ENCODE peak calls at places on chromosomes 3 and 15, in six cellular contexts. One of them, this sample, is unnamed.

GRCh38 chr3:88263417-88264116 is 113.8 kb downstream of the C3orf38 start:
- DNase-seq in IMR-90: no peak
- DNase-seq in mesenchymal stem cell: peak; percentile 1
- DNase-seq in H1: no peak
- DNase-seq in neuronal stem cell: no peak
- DNase-seq in H9: no peak
- DNase-seq in this sample: no peak

GRCh38 chr15:56286213-56286612 is 42.5 kb upstream of the RFX7 start:
- DNase-seq in IMR-90: no peak
- DNase-seq in mesenchymal stem cell: no peak
- DNase-seq in H1: no peak
- DNase-seq in neuronal stem cell: no peak
- DNase-seq in H9: no peak
- DNase-seq in this sample: peak; percentile 6

GRCh38 chr3:106610362-106610997 is 741.7 kb upstream of the CBLB start:
- DNase-seq in IMR-90: peak; percentile 53
- DNase-seq in mesenchymal stem cell: no peak
- DNase-seq in H1: no peak
- DNase-seq in neuronal stem cell: no peak
- DNase-seq in H9: no peak
- DNase-seq in this sample: no peak

GRCh38 chr3:125280966-125281365 is 68.4 kb upstream of the SLC12A8 start:
- DNase-seq in IMR-90: peak; percentile 49
- DNase-seq in mesenchymal stem cell: peak; percentile 37
- DNase-seq in H1: no peak
- DNase-seq in neuronal stem cell: no peak
- DNase-seq in H9: no peak
- DNase-seq in this sample: no peak

GRCh38 chr3:190597291-190597690 is 83.4 kb downstream of the IL1RAP start:
- DNase-seq in IMR-90: no peak
- DNase-seq in mesenchymal stem cell: no peak
- DNase-seq in H1: no peak
- DNase-seq in neuronal stem cell: no peak
- DNase-seq in H9: no peak
- DNase-seq in this sample: peak; percentile 12

GRCh38 chr3:193743702-193744047 is 150.7 kb downstream of the OPA1 start:
- DNase-seq in IMR-90: no peak
- DNase-seq in mesenchymal stem cell: no peak
- DNase-seq in H1: no peak
- DNase-seq in neuronal stem cell: no peak
- DNase-seq in H9: no peak
- DNase-seq in this sample: no peak

GRCh38 chr3:126567696-126568438 is 9.1 kb upstream of the C3orf22 start:
- DNase-seq in IMR-90: no peak
- DNase-seq in mesenchymal stem cell: no peak
- DNase-seq in H1: peak; percentile 45
- DNase-seq in neuronal stem cell: no peak
- DNase-seq in H9: peak; percentile 40
- DNase-seq in this sample: peak; percentile 42

GRCh38 chr3:152609891-152610290 is 225.0 kb upstream of the P2RY1 start:
- DNase-seq in IMR-90: no peak
- DNase-seq in mesenchymal stem cell: no peak
- DNase-seq in H1: no peak
- DNase-seq in neuronal stem cell: no peak
- DNase-seq in H9: peak; percentile 34
- DNase-seq in this sample: peak; percentile 15

GRCh38 chr3:65861718-65862117 is 177.0 kb downstream of the MAGI1 start:
- DNase-seq in IMR-90: no peak
- DNase-seq in mesenchymal stem cell: no peak
- DNase-seq in H1: no peak
- DNase-seq in neuronal stem cell: no peak
- DNase-seq in H9: no peak
- DNase-seq in this sample: no peak

GRCh38 chr3:132726341-132726823 is 4.2 kb upstream of the NPHP3 start:
- DNase-seq in IMR-90: peak; percentile 22
- DNase-seq in mesenchymal stem cell: peak; percentile 57
- DNase-seq in H1: no peak
- DNase-seq in neuronal stem cell: peak; percentile 48
- DNase-seq in H9: no peak
- DNase-seq in this sample: peak; percentile 57

DNA sequence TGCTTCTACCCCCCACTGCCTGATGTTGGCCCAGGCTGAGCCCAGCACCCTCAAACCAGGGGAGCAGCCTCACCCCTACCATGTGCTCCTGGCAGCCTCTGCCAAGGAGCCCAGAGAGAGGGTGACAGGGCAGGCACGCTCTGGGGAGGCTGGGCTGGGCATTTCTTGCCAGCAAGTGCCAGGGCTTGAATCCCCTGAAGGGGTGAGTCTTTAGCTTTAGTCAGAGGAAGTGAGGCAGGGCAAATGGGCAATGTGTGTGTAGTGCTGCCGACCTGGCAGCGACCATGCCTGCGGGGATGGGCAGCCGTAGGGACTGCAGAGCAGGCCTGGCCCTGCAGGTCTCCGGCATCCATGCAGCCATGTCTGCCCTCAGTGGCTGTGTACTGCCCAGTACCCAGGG is 18.1 kb downstream of the DUSP7 start:
- DNase-seq in IMR-90: no peak
- DNase-seq in mesenchymal stem cell: no peak
- DNase-seq in H1: no peak
- DNase-seq in neuronal stem cell: no peak
- DNase-seq in H9: no peak
- DNase-seq in this sample: no peak
- H2BK15ac ChIP-seq in IMR-90: no peak overlapping the region
- H2BK15ac ChIP-seq in mesenchymal stem cell: no peak overlapping the region
- H2BK15ac ChIP-seq in H1: no peak overlapping the region
- H2BK15ac ChIP-seq in neuronal stem cell: peak overlapping the region; percentile 98
- H2BK15ac ChIP-seq in H9: peak overlapping the region; percentile 34
- H2BK15ac ChIP-seq in this sample: no peak overlapping the region

GRCh38 chr15:33296856-33297255 is 13.9 kb upstream of the RYR3 start:
- DNase-seq in IMR-90: no peak
- DNase-seq in mesenchymal stem cell: no peak
- DNase-seq in H1: no peak
- DNase-seq in neuronal stem cell: no peak
- DNase-seq in H9: no peak
- DNase-seq in this sample: no peak

GRCh38 chr15:33292718-33293307 is 18.0 kb upstream of the RYR3 start:
- DNase-seq in IMR-90: peak; percentile 53
- DNase-seq in mesenchymal stem cell: peak; percentile 57
- DNase-seq in H1: peak; percentile 70
- DNase-seq in neuronal stem cell: peak; percentile 70
- DNase-seq in H9: peak; percentile 59
- DNase-seq in this sample: peak; percentile 80

GRCh38 chr15:33298631-33299030 is 12.1 kb upstream of the RYR3 start:
- DNase-seq in IMR-90: no peak
- DNase-seq in mesenchymal stem cell: no peak
- DNase-seq in H1: no peak
- DNase-seq in neuronal stem cell: no peak
- DNase-seq in H9: no peak
- DNase-seq in this sample: peak; percentile 65

GRCh38 chr15:33293619-33294309 is 17.0 kb upstream of the RYR3 start:
- DNase-seq in IMR-90: no peak
- DNase-seq in mesenchymal stem cell: no peak
- DNase-seq in H1: no peak
- DNase-seq in neuronal stem cell: no peak
- DNase-seq in H9: no peak
- DNase-seq in this sample: peak; percentile 53

DNA sequence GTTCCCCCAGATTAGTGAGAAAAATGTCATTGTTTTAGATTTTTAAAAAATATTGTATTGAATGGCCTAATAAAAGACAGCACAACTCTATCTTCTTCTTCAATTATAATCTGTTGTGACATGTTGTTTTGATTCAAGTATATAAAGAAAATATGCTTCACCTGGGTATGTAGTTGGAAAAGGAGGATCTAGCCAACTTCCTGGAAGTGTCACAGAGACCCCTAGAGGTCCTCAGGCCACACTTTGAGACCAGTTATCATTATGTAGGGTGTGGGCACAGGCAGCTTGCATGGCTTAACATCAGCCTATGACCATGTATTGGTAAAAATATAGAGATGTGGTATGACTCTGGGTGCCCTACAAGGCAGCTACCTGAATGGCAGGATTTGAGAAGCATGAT is 14.7 kb upstream of the RYR3 start:
- DNase-seq in IMR-90: no peak
- DNase-seq in mesenchymal stem cell: no peak
- DNase-seq in H1: no peak
- DNase-seq in neuronal stem cell: no peak
- DNase-seq in H9: no peak
- DNase-seq in this sample: peak; percentile 23
- H2BK5ac ChIP-seq in IMR-90: no peak overlapping the region
- H2BK5ac ChIP-seq in mesenchymal stem cell: no peak overlapping the region
- H2BK5ac ChIP-seq in H1: no peak overlapping the region
- H2BK5ac ChIP-seq in neuronal stem cell: no peak overlapping the region
- H2BK5ac ChIP-seq in H9: no peak overlapping the region
- H2BK5ac ChIP-seq in this sample: no peak overlapping the region

GRCh38 chr3:143163562-143163961 is 44.0 kb downstream of the CHST2 start:
- DNase-seq in IMR-90: no peak
- DNase-seq in mesenchymal stem cell: no peak
- DNase-seq in H1: no peak
- DNase-seq in neuronal stem cell: no peak
- DNase-seq in H9: no peak
- DNase-seq in this sample: no peak
- H2BK15ac ChIP-seq in IMR-90: no peak overlapping the region
- H2BK15ac ChIP-seq in mesenchymal stem cell: no peak overlapping the region
- H2BK15ac ChIP-seq in H1: no peak overlapping the region
- H2BK15ac ChIP-seq in neuronal stem cell: no peak overlapping the region
- H2BK15ac ChIP-seq in H9: no peak overlapping the region
- H2BK15ac ChIP-seq in this sample: no peak overlapping the region

GRCh38 chr15:34341922-34342736 is 807 bp downstream of the NOP10 start:
- DNase-seq in IMR-90: no peak
- DNase-seq in mesenchymal stem cell: no peak
- DNase-seq in H1: no peak
- DNase-seq in neuronal stem cell: no peak
- DNase-seq in H9: no peak
- DNase-seq in this sample: no peak
- H2BK5ac ChIP-seq in IMR-90: no peak overlapping the region
- H2BK5ac ChIP-seq in mesenchymal stem cell: no peak overlapping the region
- H2BK5ac ChIP-seq in H1: no peak overlapping the region
- H2BK5ac ChIP-seq in neuronal stem cell: no peak overlapping the region
- H2BK5ac ChIP-seq in H9: no peak overlapping the region
- H2BK5ac ChIP-seq in this sample: no peak overlapping the region

DNA sequence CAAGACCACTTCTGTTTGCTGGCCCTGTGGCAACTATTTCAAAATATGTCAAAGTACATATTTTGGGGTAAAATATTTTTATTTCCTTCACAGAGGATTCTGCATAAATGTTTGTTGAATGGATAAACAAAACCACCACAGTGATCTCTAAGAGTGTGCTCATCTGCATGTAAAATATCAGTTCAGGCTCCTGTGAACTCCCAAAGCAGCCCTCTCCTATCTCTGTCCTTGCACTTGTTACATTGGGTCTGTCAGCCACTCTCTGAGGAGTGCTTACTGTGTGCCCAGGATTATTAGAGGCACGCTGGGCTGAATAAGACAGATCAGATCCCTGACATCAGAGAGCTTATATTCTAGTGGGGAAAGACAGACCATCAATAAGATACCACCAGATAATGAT is 27.1 kb downstream of the IQCH start:
- DNase-seq in IMR-90: no peak
- DNase-seq in mesenchymal stem cell: no peak
- DNase-seq in H1: no peak
- DNase-seq in neuronal stem cell: no peak
- DNase-seq in H9: no peak
- DNase-seq in this sample: peak; percentile 19
- H2BK15ac ChIP-seq in IMR-90: no peak overlapping the region
- H2BK15ac ChIP-seq in mesenchymal stem cell: no peak overlapping the region
- H2BK15ac ChIP-seq in H1: no peak overlapping the region
- H2BK15ac ChIP-seq in neuronal stem cell: no peak overlapping the region
- H2BK15ac ChIP-seq in H9: no peak overlapping the region
- H2BK15ac ChIP-seq in this sample: no peak overlapping the region

GRCh38 chr3:172919297-172919683 is 168.8 kb downstream of the ECT2 start:
- DNase-seq in IMR-90: no peak
- DNase-seq in mesenchymal stem cell: no peak
- DNase-seq in H1: no peak
- DNase-seq in neuronal stem cell: no peak
- DNase-seq in H9: no peak
- DNase-seq in this sample: peak; percentile 20
- H2BK5ac ChIP-seq in IMR-90: no peak overlapping the region
- H2BK5ac ChIP-seq in mesenchymal stem cell: no peak overlapping the region
- H2BK5ac ChIP-seq in H1: no peak overlapping the region
- H2BK5ac ChIP-seq in neuronal stem cell: no peak overlapping the region
- H2BK5ac ChIP-seq in H9: no peak overlapping the region
- H2BK5ac ChIP-seq in this sample: no peak overlapping the region

This sample was measured in mesendoderm.